ENCODE peak calls at places on chromosome X, in seven cellular contexts. N is HCT116; W is activated CD8-positive, alpha-beta T cell treated with anti-CD3 and anti-CD28 coated beads for 36 hours; M is colonic mucosa; R is tibial nerve; I is fibroblast of pulmonary artery; Z is fibroblast of mammary gland. A is an unnamed sample.

GRCh38 chrX:80512924-80513323 is 92.7 kb downstream of the TENT5D start:
- DNase-seq in R (no peak), Z (no peak), W (no peak), M (no peak), N (no peak), I (no peak), A (no peak)

GRCh38 chrX:53320543-53321215 is 39.3 kb upstream of the IQSEC2 start:
- DNase-seq in N (no peak), Z (no peak), M (no peak), R (no peak), I (no peak), W (no peak), A (no peak)

GRCh38 chrX:84469226-84469625 is 33.0 kb downstream of the HDX start:
- DNase-seq in I (peak), W (no peak), N (no peak), R (no peak), M (no peak), Z (peak), A (peak)

GRCh38 chrX:74705269-74705668 is 90.8 kb upstream of the RLIM start:
- DNase-seq in M (no peak), W (no peak), Z (no peak), I (no peak), N (no peak), R (no peak), A (no peak)

GRCh38 chrX:40299502-40300118 is 201.9 kb upstream of the BCOR start:
- DNase-seq in I (no peak), Z (no peak), N (no peak), W (peak), M (no peak), R (no peak), A (no peak)

GRCh38 chrX:31130457-31131215 is 58.8 kb upstream of the FTHL17 start:
- DNase-seq in N (no peak), M (no peak), R (no peak), Z (peak), W (no peak), I (no peak), A (no peak)

GRCh38 chrX:79133897-79134296 is 10.6 kb upstream of the GPR174 start:
- DNase-seq in R (no peak), I (no peak), Z (peak), M (no peak), N (no peak), W (no peak), A (no peak)

GRCh38 chrX:8042304-8042703 is 115.1 kb upstream of the PNPLA4 start:
- DNase-seq in M (no peak), W (no peak), I (no peak), N (no peak), R (no peak), Z (no peak), A (peak)

GRCh38 chrX:425056-425455 is 38.3 kb upstream of the PPP2R3B start:
- DNase-seq in R (no peak), N (no peak), W (no peak), Z (no peak), M (no peak), I (no peak), A (no peak)

GRCh38 chrX:15087747-15088146 is 182.1 kb downstream of the ASB9 start:
- DNase-seq in W (no peak), M (no peak), Z (no peak), N (no peak), I (no peak), R (no peak), A (no peak)

GRCh38 chrX:51641421-51642021 is 22.8 kb upstream of the CENPVL3 start:
- DNase-seq in Z (peak), W (peak), M (no peak), I (peak), R (no peak), N (peak), A (peak)

GRCh38 chrX:20507901-20508620 is 241.4 kb upstream of the RPS6KA3 start:
- DNase-seq in W (no peak), N (no peak), M (no peak), R (no peak), I (no peak), Z (no peak), A (no peak)

GRCh38 chrX:95071621-95072020 is 1397.6 kb downstream of the FAM133A start:
- DNase-seq in I (no peak), W (no peak), Z (no peak), M (no peak), N (no peak), R (no peak), A (peak)

DNA sequence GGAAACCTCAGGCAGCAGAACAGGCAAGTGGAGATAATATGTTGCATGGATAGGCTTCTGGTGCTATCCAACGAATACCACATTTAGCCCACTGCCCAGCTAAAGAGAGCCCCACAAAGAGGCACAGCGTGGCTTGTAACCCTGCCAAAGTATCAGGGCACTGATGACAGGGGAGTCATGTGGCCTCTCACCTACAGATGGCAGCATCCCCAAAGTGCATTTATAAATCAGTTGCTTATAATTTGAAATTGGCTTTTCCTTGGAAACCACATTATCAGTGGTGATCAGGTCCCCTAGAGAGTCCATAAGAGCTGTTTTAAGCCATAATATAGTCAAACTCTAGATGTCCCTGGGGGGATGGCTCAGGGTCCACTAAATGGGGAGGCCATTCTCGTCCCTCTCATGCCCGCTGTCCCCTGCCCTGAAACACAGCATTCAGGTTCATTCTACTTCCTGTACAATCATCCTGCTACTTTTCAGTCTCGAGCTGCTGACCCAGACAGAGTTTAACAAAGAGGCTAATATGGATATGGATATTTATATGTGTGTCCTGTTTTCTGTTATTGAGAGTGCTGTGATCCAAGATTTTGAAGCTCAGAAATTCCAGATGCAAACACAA is 28.6 kb downstream of the SRPX start:
- DNase-seq in N (no peak), Z (peak), R (no peak), M (no peak), W (peak), I (no peak), A (peak)
- TF ChIP-seq CTCF in N (peak), Z (peak), R (no peak), M (peak), W (no peak), I (peak), A (peak)

GRCh38 chrX:45748443-45748842 is 547.8 kb upstream of the DIPK2B start:
- DNase-seq in M (no peak), R (no peak), I (no peak), Z (peak), N (no peak), W (no peak), A (no peak)

GRCh38 chrX:45750639-45751038 is 550.0 kb upstream of the DIPK2B start:
- DNase-seq in I (no peak), M (no peak), N (no peak), R (no peak), W (no peak), Z (peak), A (peak)

GRCh38 chrX:45747905-45748304 is 547.2 kb upstream of the DIPK2B start:
- DNase-seq in I (no peak), W (no peak), M (no peak), N (no peak), R (no peak), Z (no peak), A (no peak)

GRCh38 chrX:45751156-45751555 is 550.5 kb upstream of the DIPK2B start:
- DNase-seq in M (no peak), I (no peak), W (no peak), N (no peak), R (no peak), Z (peak), A (no peak)

GRCh38 chrX:45749375-45749774 is 548.7 kb upstream of the DIPK2B start:
- DNase-seq in I (peak), N (no peak), R (no peak), M (no peak), Z (peak), W (no peak), A (no peak)
- TF ChIP-seq CTCF in I (peak), N (no peak), R (peak), M (no peak), Z (peak), W (peak), A (peak)

DNA sequence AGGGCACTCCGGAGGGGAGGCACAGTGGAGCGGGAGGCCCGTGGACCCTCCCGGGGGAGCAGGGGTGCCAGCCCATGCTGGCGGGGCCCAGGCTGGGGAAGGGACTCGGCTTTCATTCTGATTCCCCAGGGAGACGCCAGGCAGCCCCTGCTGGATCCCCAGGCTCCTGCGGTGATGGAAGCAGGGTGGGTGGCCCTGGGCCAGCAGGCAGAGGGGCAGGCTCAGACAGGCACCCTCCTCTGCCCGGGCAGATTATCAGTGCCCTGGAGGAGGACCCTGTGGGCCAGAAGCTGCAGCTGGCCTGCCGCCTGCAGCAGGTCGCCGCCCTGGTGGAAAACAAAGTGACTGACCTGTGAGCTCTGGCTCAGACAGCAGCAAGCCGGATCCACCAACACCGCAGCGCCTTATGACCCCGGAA is 2.1 kb upstream of the SRPK3 start:
- DNase-seq in I (no peak), R (no peak), W (no peak), Z (no peak), N (no peak), M (no peak), A (no peak)
- TF ChIP-seq CTCF in I (no peak), R (no peak), W (no peak), Z (no peak), N (no peak), M (no peak), A (no peak)

DNA sequence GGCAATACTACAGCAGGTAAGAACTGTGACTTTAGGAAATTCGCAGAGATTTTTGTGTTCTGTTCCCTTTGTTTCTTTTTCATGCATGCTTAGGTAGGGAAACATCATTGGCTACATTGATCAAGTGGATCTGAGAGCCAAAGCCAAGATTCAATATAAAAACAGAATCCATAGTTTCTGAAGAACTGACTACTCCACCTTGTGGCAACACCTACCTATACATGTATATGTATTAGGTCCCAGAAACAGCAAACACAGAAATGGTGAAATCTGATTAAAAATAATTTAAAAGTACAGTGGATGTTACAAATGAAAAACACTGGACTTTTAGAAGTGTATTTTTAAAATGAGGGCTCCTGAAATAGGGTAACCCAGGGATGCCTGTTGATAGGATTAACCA is 322.6 kb upstream of the MAOA start:
- DNase-seq in I (peak), N (no peak), Z (no peak), W (no peak), M (no peak), R (no peak), A (peak)
- TF ChIP-seq CTCF in I (no peak), N (peak), Z (no peak), W (peak), M (no peak), R (no peak), A (peak)

GRCh38 chrX:132218100-132218807 is 993 bp downstream of the RAP2C start:
- DNase-seq in R (peak), Z (peak), N (peak), I (peak), W (peak), M (peak), A (peak)
- TF ChIP-seq CTCF in R (no peak), Z (no peak), N (no peak), I (no peak), W (no peak), M (no peak), A (no peak)

DNA sequence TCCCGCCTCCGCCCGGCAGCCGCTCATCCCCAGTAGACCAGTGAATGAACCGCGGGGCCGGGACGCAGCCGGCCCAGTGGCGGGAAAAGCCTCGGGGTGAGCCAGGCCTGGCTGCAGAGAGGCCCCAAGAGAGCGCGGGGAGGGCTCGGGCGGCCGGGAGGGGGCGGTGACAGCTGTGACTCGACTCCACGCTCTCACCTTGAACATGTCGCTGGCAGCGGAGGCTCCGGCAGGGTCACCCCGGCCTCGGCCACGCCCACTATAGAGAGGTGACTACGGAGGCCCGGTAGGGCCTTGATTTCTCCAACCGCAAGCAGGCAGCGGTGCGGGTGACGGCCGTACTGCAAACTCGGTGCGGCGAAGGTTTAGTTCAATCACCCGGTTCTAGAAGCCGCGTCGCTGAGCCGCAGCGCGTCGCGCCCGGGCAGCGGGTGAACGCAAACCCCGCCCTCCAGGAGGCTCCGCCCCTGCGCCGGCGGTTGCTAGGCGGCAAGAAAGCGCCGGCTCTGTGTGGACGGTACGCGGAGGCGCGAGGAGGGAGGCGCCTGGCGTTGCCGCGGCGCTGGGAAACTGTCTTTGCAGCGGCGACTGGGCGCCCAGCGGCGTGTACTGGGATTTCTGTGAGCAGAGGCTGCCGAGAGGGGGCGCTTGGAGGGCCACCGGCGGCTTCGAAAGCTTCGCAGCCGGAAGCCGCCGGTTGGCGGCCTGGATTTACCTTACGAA is at the start of the genes APOO and CXorf58:
- DNase-seq in I (peak), W (peak), M (peak), N (peak), Z (peak), R (peak), A (peak)
- TF ChIP-seq CTCF in I (peak), W (peak), M (peak), N (peak), Z (peak), R (peak), A (peak)

GRCh38 chrX:107448625-107449468 is 605 bp upstream of the FRMPD3 start:
- DNase-seq in R (no peak), W (no peak), I (no peak), M (no peak), Z (no peak), N (no peak), A (peak)

GRCh38 chrX:107447642-107448041 is 1.8 kb upstream of the FRMPD3 start:
- DNase-seq in M (no peak), W (no peak), I (no peak), R (no peak), Z (peak), N (no peak), A (no peak)

GRCh38 chrX:107449490-107450175 is at the start of gene FRMPD3:
- DNase-seq in N (no peak), R (no peak), Z (no peak), M (no peak), W (no peak), I (no peak), A (no peak)

GRCh38 chrX:107451754-107452153 is 2.3 kb downstream of the FRMPD3 start:
- DNase-seq in N (no peak), Z (no peak), M (no peak), I (no peak), W (no peak), R (no peak), A (no peak)

DNA sequence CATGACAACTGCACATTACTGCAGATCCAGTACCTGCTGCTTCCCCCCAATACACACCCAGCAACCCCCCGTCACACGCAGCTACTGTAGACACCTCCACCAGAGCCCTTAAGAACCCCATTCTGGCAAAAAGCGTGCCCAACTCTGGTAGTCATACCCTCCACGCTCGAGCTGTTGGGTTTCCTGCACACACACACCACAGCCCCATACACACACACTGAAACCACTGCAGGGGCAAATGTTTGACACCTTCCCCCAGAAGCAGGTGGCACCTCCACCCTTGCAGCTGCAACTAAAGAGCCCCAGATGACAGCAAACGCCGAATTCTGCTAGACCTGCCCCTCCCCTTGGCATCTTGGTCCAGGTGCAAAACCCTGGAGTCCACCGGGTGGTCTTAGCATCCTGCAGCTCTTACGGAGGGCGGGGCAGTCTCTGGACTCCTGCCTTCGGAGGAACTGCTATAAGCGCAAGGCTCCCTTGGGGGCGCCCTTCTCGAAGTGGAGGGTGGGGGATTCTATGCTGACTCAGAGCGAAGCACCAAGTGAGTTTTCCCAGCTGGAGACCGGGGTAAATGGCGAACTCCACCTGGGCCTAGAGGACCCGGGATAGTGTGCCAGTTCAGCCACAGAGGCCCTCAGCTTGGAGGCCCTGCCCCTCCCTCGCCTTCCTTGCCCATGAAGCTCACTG is 1.5 kb downstream of the FRMPD3 start:
- DNase-seq in M (no peak), Z (peak), W (peak), I (no peak), N (no peak), R (no peak), A (no peak)
- TF ChIP-seq CTCF in M (no peak), Z (no peak), W (no peak), I (no peak), N (peak), R (no peak), A (no peak)

GRCh38 chrX:100072286-100072685 is 337.8 kb downstream of the PCDH19 start:
- DNase-seq in N (no peak), W (no peak), Z (peak), R (no peak), M (no peak), I (peak), A (peak)
- TF ChIP-seq CTCF in N (no peak), W (no peak), Z (no peak), R (no peak), M (no peak), I (no peak), A (peak)

GRCh38 chrX:35382966-35383365 is 415.2 kb upstream of the MAGEB16 start:
- DNase-seq in I (no peak), Z (no peak), R (no peak), N (no peak), M (no peak), W (no peak), A (no peak)

DNA sequence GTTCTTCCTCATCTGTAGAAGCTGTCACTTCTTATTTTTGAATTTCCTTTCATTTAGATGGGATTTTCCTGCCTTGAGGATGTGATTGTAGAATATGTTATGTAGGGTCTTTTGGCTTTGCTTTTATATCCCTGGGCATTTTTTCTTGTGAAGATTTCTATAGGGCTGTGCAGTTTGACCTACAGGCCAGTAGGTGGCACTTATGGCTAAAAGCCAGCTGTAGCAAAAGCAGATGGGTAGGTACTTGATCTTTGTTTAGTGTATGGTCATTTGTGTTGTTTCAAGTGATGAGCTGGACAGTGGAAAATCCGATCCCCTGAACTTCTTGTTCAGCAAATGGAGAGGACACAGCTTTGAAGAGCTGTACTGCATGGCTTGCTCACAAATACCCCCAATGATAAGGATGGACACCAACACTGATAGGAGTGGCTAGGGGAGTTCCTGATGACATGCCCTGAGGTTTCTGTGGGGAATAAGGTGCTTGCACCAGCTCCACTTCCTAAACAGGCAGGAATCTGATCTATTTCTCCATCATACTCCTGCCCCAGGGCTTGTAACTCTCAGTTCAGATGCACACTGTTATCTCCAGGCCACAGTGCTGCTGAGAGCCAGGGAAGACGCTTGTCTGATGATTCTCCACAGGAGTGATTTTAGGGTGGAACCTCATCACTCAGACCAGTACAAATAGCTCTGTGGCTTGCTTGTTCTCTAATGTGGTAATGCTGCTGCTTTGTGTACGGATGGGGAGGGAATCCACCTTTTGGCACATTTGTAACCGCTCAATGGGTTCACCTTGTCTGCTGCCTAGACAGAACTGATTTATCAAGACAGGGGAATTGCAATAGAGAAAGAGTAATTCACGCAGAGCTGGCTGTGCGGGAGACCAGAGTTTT is 417.1 kb upstream of the MAGEB16 start:
- DNase-seq in R (no peak), N (no peak), Z (peak), W (no peak), I (peak), M (no peak), A (peak)
- TF ChIP-seq CTCF in R (peak), N (peak), Z (peak), W (no peak), I (peak), M (peak), A (peak)